ENCODE peak calls at places on chromosomes 5 and 9, in four cellular contexts. One of them, this sample, is unnamed.

GRCh38 chr5:87069974-87070608 is 197.6 kb upstream of the RASA1 start:
- DNase-seq in ELR: peak; percentile 81
- DNase-seq in tibial artery: peak; percentile 34
- DNase-seq in activated CD4-positive, alpha-beta memory T cell treated with anti-CD3 and anti-CD28 coated beads for 36 hours: no peak
- DNase-seq in this sample: no peak

GRCh38 chr5:98415663-98416062 is 357.8 kb upstream of the RGMB start:
- DNase-seq in activated CD4-positive, alpha-beta memory T cell treated with anti-CD3 and anti-CD28 coated beads for 36 hours: no peak
- DNase-seq in ELR: peak; percentile 45
- DNase-seq in tibial artery: no peak
- DNase-seq in this sample: no peak

GRCh38 chr9:131309526-131310276 is 20.2 kb downstream of the PLPP7 start:
- DNase-seq in activated CD4-positive, alpha-beta memory T cell treated with anti-CD3 and anti-CD28 coated beads for 36 hours: no peak
- DNase-seq in ELR: no peak
- DNase-seq in tibial artery: no peak
- DNase-seq in this sample: no peak

GRCh38 chr9:27564685-27565084 is 8.6 kb downstream of the C9orf72 start:
- DNase-seq in activated CD4-positive, alpha-beta memory T cell treated with anti-CD3 and anti-CD28 coated beads for 36 hours: no peak
- DNase-seq in ELR: no peak
- DNase-seq in tibial artery: no peak
- DNase-seq in this sample: no peak

GRCh38 chr5:142017832-142018427 is 5.1 kb upstream of the GNPDA1 start:
- DNase-seq in tibial artery: no peak
- DNase-seq in activated CD4-positive, alpha-beta memory T cell treated with anti-CD3 and anti-CD28 coated beads for 36 hours: no peak
- DNase-seq in ELR: peak; percentile 41
- DNase-seq in this sample: no peak

GRCh38 chr5:179768326-179769085 is 25.3 kb upstream of the LTC4S start:
- DNase-seq in tibial artery: no peak
- DNase-seq in ELR: no peak
- DNase-seq in activated CD4-positive, alpha-beta memory T cell treated with anti-CD3 and anti-CD28 coated beads for 36 hours: peak; percentile 52
- DNase-seq in this sample: no peak

GRCh38 chr9:117253256-117253655 is 161.6 kb downstream of the ASTN2 start:
- DNase-seq in tibial artery: no peak
- DNase-seq in ELR: no peak
- DNase-seq in activated CD4-positive, alpha-beta memory T cell treated with anti-CD3 and anti-CD28 coated beads for 36 hours: no peak
- DNase-seq in this sample: no peak

GRCh38 chr9:128192601-128193371 is 1.4 kb upstream of the CIZ1 start:
- DNase-seq in activated CD4-positive, alpha-beta memory T cell treated with anti-CD3 and anti-CD28 coated beads for 36 hours: peak; percentile 72
- DNase-seq in tibial artery: peak; percentile 87
- DNase-seq in ELR: peak; percentile 95
- DNase-seq in this sample: peak; percentile 61

GRCh38 chr5:172640822-172641358 is at the start of gene NEURL1B:
- DNase-seq in ELR: peak; percentile 72
- DNase-seq in activated CD4-positive, alpha-beta memory T cell treated with anti-CD3 and anti-CD28 coated beads for 36 hours: peak; percentile 62
- DNase-seq in tibial artery: peak; percentile 52
- DNase-seq in this sample: peak; percentile 84

GRCh38 chr9:93020785-93021670 is 37.5 kb upstream of the SUSD3 start:
- DNase-seq in ELR: no peak
- DNase-seq in tibial artery: no peak
- DNase-seq in activated CD4-positive, alpha-beta memory T cell treated with anti-CD3 and anti-CD28 coated beads for 36 hours: peak; percentile 78
- DNase-seq in this sample: no peak

GRCh38 chr5:77494935-77495334 is 2.8 kb upstream of the WDR41 start:
- DNase-seq in activated CD4-positive, alpha-beta memory T cell treated with anti-CD3 and anti-CD28 coated beads for 36 hours: no peak
- DNase-seq in ELR: no peak
- DNase-seq in tibial artery: no peak
- DNase-seq in this sample: no peak

GRCh38 chr9:28329323-28329722 is 756.0 kb upstream of the C9orf72 start:
- DNase-seq in tibial artery: no peak
- DNase-seq in activated CD4-positive, alpha-beta memory T cell treated with anti-CD3 and anti-CD28 coated beads for 36 hours: no peak
- DNase-seq in ELR: no peak
- DNase-seq in this sample: no peak

GRCh38 chr5:91690921-91691320 is 307.8 kb upstream of the ARRDC3 start:
- DNase-seq in ELR: peak; percentile 14
- DNase-seq in activated CD4-positive, alpha-beta memory T cell treated with anti-CD3 and anti-CD28 coated beads for 36 hours: no peak
- DNase-seq in tibial artery: no peak
- DNase-seq in this sample: no peak

GRCh38 chr9:121321039-121321503 is 49.0 kb downstream of the STOM start:
- DNase-seq in tibial artery: no peak
- DNase-seq in activated CD4-positive, alpha-beta memory T cell treated with anti-CD3 and anti-CD28 coated beads for 36 hours: peak; percentile 40
- DNase-seq in ELR: peak; percentile 60
- DNase-seq in this sample: no peak

GRCh38 chr5:170148430-170149205 is 42.9 kb downstream of the FOXI1 start:
- DNase-seq in activated CD4-positive, alpha-beta memory T cell treated with anti-CD3 and anti-CD28 coated beads for 36 hours: no peak
- DNase-seq in tibial artery: no peak
- DNase-seq in ELR: no peak
- DNase-seq in this sample: no peak

GRCh38 chr5:52786937-52787599 is 648 bp upstream of the ITGA1 start:
- DNase-seq in ELR: peak; percentile 36
- DNase-seq in activated CD4-positive, alpha-beta memory T cell treated with anti-CD3 and anti-CD28 coated beads for 36 hours: peak; percentile 48
- DNase-seq in tibial artery: peak; percentile 28
- DNase-seq in this sample: no peak

GRCh38 chr9:88953401-88954029 is 37.8 kb upstream of the S1PR3 start:
- DNase-seq in ELR: peak; percentile 78
- DNase-seq in tibial artery: no peak
- DNase-seq in activated CD4-positive, alpha-beta memory T cell treated with anti-CD3 and anti-CD28 coated beads for 36 hours: no peak
- DNase-seq in this sample: no peak

GRCh38 chr5:72991394-72991793 is 35.6 kb downstream of the FCHO2 start:
- DNase-seq in tibial artery: no peak
- DNase-seq in activated CD4-positive, alpha-beta memory T cell treated with anti-CD3 and anti-CD28 coated beads for 36 hours: no peak
- DNase-seq in ELR: no peak
- DNase-seq in this sample: no peak

GRCh38 chr5:13477118-13477737 is 467.3 kb downstream of the DNAH5 start:
- DNase-seq in ELR: peak; percentile 92
- DNase-seq in activated CD4-positive, alpha-beta memory T cell treated with anti-CD3 and anti-CD28 coated beads for 36 hours: no peak
- DNase-seq in tibial artery: no peak
- DNase-seq in this sample: no peak

GRCh38 chr9:93071464-93071863 is 13.0 kb downstream of the SUSD3 start:
- DNase-seq in activated CD4-positive, alpha-beta memory T cell treated with anti-CD3 and anti-CD28 coated beads for 36 hours: peak; percentile 48
- DNase-seq in ELR: peak; percentile 58
- DNase-seq in tibial artery: no peak
- DNase-seq in this sample: no peak

This sample was measured in left ventricle myocardium inferior.